ENCODE peak calls at places on chromosome 5, in ten cellular contexts. P is AG20443; N is stimulated activated CD8-positive, alpha-beta memory T cell treated with anti-CD3 and anti-CD28 coated beads, Interleukin-15, amount 100 ng/mL, for 1 hour; W is NCI-H1694 treated with DMSO at 0.1 percent for 48 hours; G is fibroblast of lung; Q is epithelial cell of esophagus; V is A172; I is Right ventricle myocardium superior; H is naive thymus-derived CD8-positive, alpha-beta T cell; E is NCI-H774. X is an unnamed sample.

GRCh38 chr5:175697846-175698245 is 40.0 kb downstream of the HRH2 start:
- DNase-seq in P (no peak), N (no peak), W (no peak), G (no peak), Q (no peak), V (no peak), I (no peak), H (no peak), E (no peak), X (no peak)

GRCh38 chr5:29758986-29759421 is 1434.5 kb upstream of the CDH6 start:
- DNase-seq in P (no peak), N (no peak), W (no peak), G (no peak), Q (no peak), V (peak; percentile 9), I (no peak), H (no peak), E (no peak), X (no peak)

GRCh38 chr5:101424530-101425175 is 521.6 kb upstream of the ST8SIA4 start:
- DNase-seq in P (peak; percentile 30), N (no peak), W (no peak), G (peak; percentile 95), Q (peak; percentile 64), V (peak; percentile 68), I (no peak), H (no peak), E (peak; percentile 67), X (no peak)

GRCh38 chr5:127801751-127802476 is 98.7 kb downstream of the CCDC192 start:
- DNase-seq in P (peak; percentile 25), N (no peak), W (no peak), G (peak; percentile 68), Q (peak; percentile 40), V (no peak), I (no peak), H (no peak), E (no peak), X (no peak)

GRCh38 chr5:147427784-147428401 is 82.0 kb downstream of the DPYSL3 start:
- DNase-seq in P (peak; percentile 52), N (no peak), W (no peak), G (peak; percentile 55), Q (peak; percentile 42), V (no peak), I (no peak), H (no peak), E (no peak), X (no peak)

GRCh38 chr5:27015758-27016157 is 22.6 kb downstream of the CDH9 start:
- DNase-seq in P (no peak), N (no peak), W (no peak), G (no peak), Q (peak; percentile 82), V (no peak), I (no peak), H (no peak), E (peak; percentile 52), X (no peak)

GRCh38 chr5:179257190-179257741 is 88.0 kb downstream of the ADAMTS2 start:
- DNase-seq in P (peak; percentile 59), N (no peak), W (no peak), G (no peak), Q (no peak), V (no peak), I (peak; percentile 60), H (no peak), E (no peak), X (no peak)

GRCh38 chr5:10902145-10902544 is 141.1 kb upstream of the DAP start:
- DNase-seq in P (peak; percentile 52), N (no peak), W (no peak), G (peak; percentile 85), Q (peak; percentile 12), V (peak; percentile 19), I (no peak), H (no peak), E (no peak), X (no peak)

GRCh38 chr5:401216-402034 is 41.6 kb upstream of the EXOC3 start:
- DNase-seq in P (no peak), N (no peak), W (no peak), G (no peak), Q (no peak), V (no peak), I (peak; percentile 37), H (no peak), E (no peak), X (no peak)

GRCh38 chr5:54520438-54520846 is 2.9 kb downstream of the SNX18 start:
- DNase-seq in P (no peak), N (no peak), W (peak; percentile 16), G (peak; percentile 62), Q (peak; percentile 63), V (peak; percentile 8), I (no peak), H (no peak), E (no peak), X (no peak)

GRCh38 chr5:125088522-125089105 is 342.2 kb upstream of the ZNF608 start:
- DNase-seq in P (no peak), N (no peak), W (no peak), G (no peak), Q (no peak), V (no peak), I (no peak), H (no peak), E (no peak), X (no peak)

GRCh38 chr5:109567374-109568044 is 122.2 kb upstream of the MAN2A1 start:
- DNase-seq in P (peak; percentile 37), N (no peak), W (no peak), G (peak; percentile 10), Q (peak; percentile 55), V (no peak), I (no peak), H (no peak), E (no peak), X (no peak)

GRCh38 chr5:65034029-65034781 is 265.5 kb downstream of the CWC27 start:
- DNase-seq in P (no peak), N (no peak), W (no peak), G (no peak), Q (no peak), V (no peak), I (no peak), H (no peak), E (no peak), X (no peak)

GRCh38 chr5:3153226-3153858 is 401.9 kb upstream of the IRX2 start:
- DNase-seq in P (no peak), N (no peak), W (no peak), G (no peak), Q (no peak), V (no peak), I (no peak), H (no peak), E (peak; percentile 13), X (no peak)

GRCh38 chr5:14250094-14250777 is 107.1 kb downstream of the TRIO start:
- DNase-seq in P (peak; percentile 84), N (no peak), W (peak; percentile 11), G (peak; percentile 92), Q (peak; percentile 37), V (peak; percentile 94), I (peak; percentile 76), H (no peak), E (peak; percentile 63), X (no peak)

GRCh38 chr5:75933489-75933888 is 149.7 kb upstream of the SV2C start:
- DNase-seq in P (no peak), N (no peak), W (no peak), G (no peak), Q (peak; percentile 1), V (no peak), I (no peak), H (no peak), E (no peak), X (no peak)

GRCh38 chr5:10649518-10650410 is 85.9 kb downstream of the ANKRD33B start:
- DNase-seq in P (no peak), N (no peak), W (no peak), G (peak; percentile 42), Q (peak; percentile 30), V (no peak), I (no peak), H (no peak), E (no peak), X (no peak)

GRCh38 chr5:66538126-66538525 is 58.1 kb upstream of the MAST4 start:
- DNase-seq in P (no peak), N (no peak), W (no peak), G (no peak), Q (no peak), V (no peak), I (no peak), H (no peak), E (no peak), X (no peak)

GRCh38 chr5:43648499-43649124 is 45.6 kb downstream of the NNT start:
- DNase-seq in P (peak; percentile 68), N (no peak), W (no peak), G (no peak), Q (no peak), V (no peak), I (peak; percentile 60), H (no peak), E (no peak), X (no peak)

GRCh38 chr5:54524704-54525103 is 7.1 kb downstream of the SNX18 start:
- DNase-seq in P (no peak), N (no peak), W (no peak), G (peak; percentile 20), Q (no peak), V (no peak), I (peak; percentile 70), H (no peak), E (no peak), X (no peak)

GRCh38 chr5:124932791-124933600 is 186.6 kb upstream of the ZNF608 start:
- DNase-seq in P (peak; percentile 42), N (no peak), W (no peak), G (peak; percentile 84), Q (no peak), V (peak; percentile 86), I (no peak), H (no peak), E (no peak), X (no peak)

GRCh38 chr5:55416306-55416705 is 108.5 kb downstream of the MTREX start:
- DNase-seq in P (no peak), N (no peak), W (no peak), G (peak; percentile 38), Q (no peak), V (no peak), I (no peak), H (no peak), E (no peak), X (no peak)

GRCh38 chr5:12100542-12100941 is 196.3 kb upstream of the CTNND2 start:
- DNase-seq in P (no peak), N (no peak), W (no peak), G (no peak), Q (no peak), V (no peak), I (no peak), H (no peak), E (no peak), X (no peak)

GRCh38 chr5:173950829-173951228 is 38.1 kb upstream of the C5orf47 start:
- DNase-seq in P (no peak), N (no peak), W (no peak), G (peak; percentile 34), Q (no peak), V (no peak), I (no peak), H (no peak), E (no peak), X (no peak)

GRCh38 chr5:1011226-1011631 is 2.6 kb downstream of the NKD2 start:
- DNase-seq in P (no peak), N (no peak), W (peak; percentile 47), G (no peak), Q (peak; percentile 6), V (peak; percentile 18), I (peak; percentile 42), H (no peak), E (peak; percentile 81), X (peak; percentile 34)